ENCODE peak calls at places on chromosomes 1 and 21, in five cellular contexts. X, F, W, N and U are unnamed samples.

GRCh38 chr1:93597697-93598096 is 83.9 kb downstream of the BCAR3 start:
- DNase-seq in X (no peak), F (peak), W (no peak), N (no peak), U (no peak)

GRCh38 chr1:173161510-173162221 is 45.5 kb downstream of the TNFSF4 start:
- DNase-seq in X (peak), F (no peak), W (peak), N (peak), U (no peak)

GRCh38 chr1:38559180-38559874 is 300.2 kb downstream of the RRAGC start:
- DNase-seq in X (no peak), F (no peak), W (no peak), N (no peak), U (no peak)

GRCh38 chr21:42385619-42386018 is 10.2 kb downstream of the TMPRSS3 start:
- DNase-seq in X (no peak), F (no peak), W (no peak), N (no peak), U (no peak)

GRCh38 chr1:206037521-206037920 is 13.8 kb upstream of the CTSE start:
- DNase-seq in X (no peak), F (no peak), W (no peak), N (no peak), U (no peak)

GRCh38 chr1:63122051-63122450 is 200.3 kb upstream of the FOXD3 start:
- DNase-seq in X (no peak), F (no peak), W (no peak), N (no peak), U (no peak)

GRCh38 chr1:227174136-227174535 is 144.2 kb downstream of the CDC42BPA start:
- DNase-seq in X (no peak), F (no peak), W (peak), N (no peak), U (no peak)

GRCh38 chr1:2379733-2380404 is 11.5 kb downstream of the MORN1 start:
- DNase-seq in X (no peak), F (peak), W (no peak), N (no peak), U (no peak)

GRCh38 chr1:47388548-47389238 is 27.4 kb upstream of the FOXE3 start:
- DNase-seq in X (peak), F (peak), W (peak), N (peak), U (peak)

GRCh38 chr1:11399250-11399649 is 79.7 kb upstream of the DISP3 start:
- DNase-seq in X (no peak), F (no peak), W (no peak), N (no peak), U (no peak)

GRCh38 chr1:205783904-205784303 is 8.6 kb upstream of the RAB29 start:
- DNase-seq in X (no peak), F (no peak), W (peak), N (no peak), U (no peak)

GRCh38 chr1:228343211-228343661 is 63.4 kb downstream of the TRIM11 start:
- DNase-seq in X (no peak), F (peak), W (no peak), N (no peak), U (peak)

GRCh38 chr1:160096491-160097116 is 1.8 kb downstream of the IGSF8 start:
- DNase-seq in X (no peak), F (no peak), W (peak), N (peak), U (no peak)

GRCh38 chr1:89705901-89706699 is 73.2 kb downstream of the LRRC8C start:
- DNase-seq in X (no peak), F (no peak), W (no peak), N (no peak), U (no peak)

GRCh38 chr1:38740543-38740942 is 119.0 kb downstream of the RRAGC start:
- DNase-seq in X (no peak), F (no peak), W (no peak), N (no peak), U (no peak)

GRCh38 chr1:234543442-234544093 is 64.6 kb upstream of the TARBP1 start:
- DNase-seq in X (no peak), F (peak), W (no peak), N (no peak), U (no peak)

GRCh38 chr21:21468003-21468402 is 469.8 kb downstream of the NCAM2 start:
- DNase-seq in X (no peak), F (no peak), W (no peak), N (no peak), U (no peak)

GRCh38 chr1:206002833-206003532 is at the start of gene RAB7B:
- DNase-seq in X (no peak), F (peak), W (peak), N (peak), U (no peak)

GRCh38 chr1:220732621-220733020 is 15.5 kb upstream of the MTARC2 start:
- DNase-seq in X (no peak), F (no peak), W (no peak), N (no peak), U (no peak)

GRCh38 chr1:220727523-220727922 is 20.6 kb upstream of the MTARC2 start:
- DNase-seq in X (no peak), F (no peak), W (no peak), N (no peak), U (no peak)

GRCh38 chr1:220734571-220735326 is 13.4 kb upstream of the MTARC2 start:
- DNase-seq in X (peak), F (no peak), W (peak), N (peak), U (no peak)

GRCh38 chr1:220732137-220732536 is 16.0 kb upstream of the MTARC2 start:
- DNase-seq in X (no peak), F (no peak), W (no peak), N (no peak), U (no peak)

GRCh38 chr1:220733090-220733569 is 15.0 kb upstream of the MTARC2 start:
- DNase-seq in X (peak), F (peak), W (peak), N (peak), U (peak)
- H3K4me3 ChIP-seq in X (no peak), F (no peak), W (peak), N (no peak), U (peak)

GRCh38 chr1:91630803-91631202 is 130.2 kb downstream of the CDC7 start:
- DNase-seq in X (no peak), F (no peak), W (no peak), N (no peak), U (no peak)
- H3K4me3 ChIP-seq in X (no peak), F (no peak), W (no peak), N (no peak), U (no peak)

DNA sequence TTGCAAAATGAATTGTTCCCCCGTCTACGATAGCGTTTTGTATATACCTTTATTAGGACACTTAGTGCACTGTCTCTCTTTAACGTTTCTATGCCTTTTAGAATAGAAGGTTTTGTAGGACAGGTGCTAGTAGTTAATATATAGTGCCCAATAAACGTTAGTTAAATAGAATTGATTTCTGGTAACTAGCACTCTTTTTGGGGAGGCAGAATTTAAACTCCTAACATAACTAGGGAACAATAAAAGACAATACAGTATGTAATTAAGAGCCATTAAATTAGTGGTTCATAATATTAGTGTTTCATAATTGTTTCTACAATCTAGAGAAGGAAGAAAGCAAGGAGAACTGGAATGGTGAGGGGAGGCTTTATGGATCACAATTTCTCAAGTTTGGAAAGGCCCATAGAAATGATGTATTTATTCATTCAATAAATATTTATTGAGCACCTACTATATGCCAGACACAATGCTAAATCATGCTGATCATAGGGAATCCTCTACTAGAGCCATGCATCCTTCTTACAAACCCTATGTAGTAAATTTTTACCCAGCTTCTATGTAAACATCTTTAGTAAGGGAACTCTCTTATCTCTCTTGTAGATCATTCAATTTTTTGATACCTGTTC is 742 bp downstream of the POLR3GL start:
- DNase-seq in X (no peak), F (no peak), W (no peak), N (no peak), U (no peak)
- H3K4me3 ChIP-seq in X (peak), F (peak), W (peak), N (peak), U (peak)

GRCh38 chr1:113813218-113813617 is 942 bp upstream of the RSBN1 start:
- DNase-seq in X (no peak), F (no peak), W (no peak), N (no peak), U (no peak)
- H3K4me3 ChIP-seq in X (no peak), F (no peak), W (no peak), N (no peak), U (peak)